ENCODE peak calls at places on chromosomes 1 and 21, in four cellular contexts. R is nucleus accumbens; F is activated naive CD8-positive, alpha-beta T cell treated with anti-CD3 and anti-CD28 coated beads, Interleukin-2, amount 50 U/mL, for 24 hours; K is AG08395. D is an unnamed sample.

GRCh38 chr1:41920658-41921057 is 1.9 kb upstream of the HIVEP3 start:
- DNase-seq in R (no peak), F (no peak), K (no peak), D (no peak)

GRCh38 chr21:46046471-46046870 is 51.4 kb upstream of the COL6A2 start:
- DNase-seq in R (no peak), F (peak), K (no peak), D (no peak)

GRCh38 chr1:7616076-7616833 is 154.8 kb upstream of the VAMP3 start:
- DNase-seq in R (no peak), F (peak), K (peak), D (peak)

GRCh38 chr21:45736042-45736704 is 92.6 kb downstream of the PCBP3 start:
- DNase-seq in R (no peak), F (no peak), K (no peak), D (no peak)

GRCh38 chr1:63435136-63435535 is 67.7 kb downstream of the ALG6 start:
- DNase-seq in R (no peak), F (no peak), K (no peak), D (no peak)

GRCh38 chr1:24640288-24640687 is 2.8 kb upstream of the SRRM1 start:
- DNase-seq in R (no peak), F (no peak), K (no peak), D (no peak)

GRCh38 chr1:57683037-57683928 is 259.4 kb upstream of the DAB1 start:
- DNase-seq in R (no peak), F (no peak), K (no peak), D (no peak)

GRCh38 chr1:75174031-75174760 is 40.0 kb downstream of the LHX8 start:
- DNase-seq in R (no peak), F (no peak), K (no peak), D (no peak)

GRCh38 chr1:201538618-201539551 is at the start of gene NAV1:
- DNase-seq in R (peak), F (no peak), K (peak), D (no peak)

GRCh38 chr1:15948600-15949452 is 27.1 kb downstream of the ZBTB17 start:
- DNase-seq in R (no peak), F (peak), K (peak), D (no peak)

GRCh38 chr1:84755216-84755615 is 65.0 kb upstream of the SSX2IP start:
- DNase-seq in R (no peak), F (no peak), K (no peak), D (no peak)

GRCh38 chr1:39833121-39833520 is 44.5 kb upstream of the BMP8B start:
- DNase-seq in R (no peak), F (no peak), K (no peak), D (no peak)

GRCh38 chr1:29259802-29260441 is 23.6 kb downstream of the PTPRU start:
- DNase-seq in R (no peak), F (peak), K (peak), D (peak)

GRCh38 chr1:38464071-38464661 is 395.4 kb downstream of the RRAGC start:
- DNase-seq in R (no peak), F (no peak), K (no peak), D (no peak)

GRCh38 chr1:236015539-236015938 is 49.4 kb downstream of the NID1 start:
- DNase-seq in R (no peak), F (no peak), K (no peak), D (no peak)

GRCh38 chr1:43776043-43776761 is 68.9 kb downstream of the ST3GAL3 start:
- DNase-seq in R (no peak), F (no peak), K (no peak), D (no peak)

GRCh38 chr1:41662061-41662655 is 177.7 kb upstream of the EDN2 start:
- DNase-seq in R (no peak), F (peak), K (peak), D (peak)

GRCh38 chr1:228004331-228004871 is 2.4 kb upstream of the WNT3A start:
- DNase-seq in R (no peak), F (no peak), K (peak), D (peak)

GRCh38 chr21:36654341-36654740 is 44.6 kb upstream of the SIM2 start:
- DNase-seq in R (peak), F (no peak), K (no peak), D (no peak)

GRCh38 chr1:204194771-204195170 is 1.5 kb downstream of the KISS1 start:
- DNase-seq in R (no peak), F (no peak), K (no peak), D (no peak)

GRCh38 chr1:94048413-94049164 is 72.4 kb downstream of the ABCA4 start:
- DNase-seq in R (no peak), F (no peak), K (peak), D (no peak)

GRCh38 chr1:119982006-119982405 is 85.7 kb upstream of the ADAM30 start:
- DNase-seq in R (no peak), F (no peak), K (peak), D (no peak)

GRCh38 chr1:58779837-58780585 is 3.8 kb downstream of the JUN start:
- DNase-seq in R (no peak), F (no peak), K (peak), D (no peak)

GRCh38 chr1:159989581-159989980 is 35.5 kb upstream of the SLAMF9 start:
- DNase-seq in R (no peak), F (no peak), K (peak), D (no peak)

GRCh38 chr1:32353886-32354570 is 8.3 kb downstream of the FAM229A start:
- DNase-seq in R (no peak), F (no peak), K (no peak), D (no peak)

GRCh38 chr1:20480261-20481157 is 5.5 kb downstream of the CAMK2N1 start:
- DNase-seq in R (peak), F (no peak), K (no peak), D (no peak)

GRCh38 chr1:160112370-160112769 is 3.2 kb upstream of the ATP1A2 start:
- DNase-seq in R (no peak), F (no peak), K (no peak), D (no peak)

GRCh38 chr1:37901191-37901892 is 42.0 kb upstream of the MTF1 start:
- DNase-seq in R (no peak), F (peak), K (no peak), D (no peak)

GRCh38 chr1:86224651-86225050 is 68.1 kb upstream of the COL24A1 start:
- DNase-seq in R (no peak), F (no peak), K (no peak), D (no peak)

GRCh38 chr1:234478152-234478480 is 863 bp downstream of the TARBP1 start:
- DNase-seq in R (no peak), F (peak), K (peak), D (peak)

GRCh38 chr1:34983700-34984355 is 1.3 kb downstream of the TMEM35B start:
- DNase-seq in R (no peak), F (no peak), K (no peak), D (no peak)

GRCh38 chr1:172673761-172674160 is 14.9 kb downstream of the FASLG start:
- DNase-seq in R (no peak), F (no peak), K (peak), D (no peak)

GRCh38 chr1:101567582-101568189 is 330.9 kb downstream of the S1PR1 start:
- DNase-seq in R (no peak), F (peak), K (peak), D (peak)

GRCh38 chr21:45317401-45318145 is 29.9 kb upstream of the POFUT2 start:
- DNase-seq in R (no peak), F (no peak), K (peak), D (no peak)

GRCh38 chr1:84505167-84506001 is 802 bp upstream of the SPATA1 start:
- DNase-seq in R (no peak), F (no peak), K (peak), D (peak)

GRCh38 chr1:2935766-2936390 is 85.4 kb upstream of the ACTRT2 start:
- DNase-seq in R (no peak), F (no peak), K (no peak), D (no peak)

GRCh38 chr1:161408404-161409085 is 40.9 kb upstream of the CFAP126 start:
- DNase-seq in R (no peak), F (no peak), K (no peak), D (no peak)

GRCh38 chr1:238061967-238062613 is 171.4 kb upstream of the ZP4 start:
- DNase-seq in R (no peak), F (no peak), K (no peak), D (no peak)

GRCh38 chr1:45359882-45360513 is 19.8 kb upstream of the MUTYH start:
- DNase-seq in R (no peak), F (peak), K (peak), D (peak)

GRCh38 chr21:39319814-39320332 is 6.4 kb upstream of the BRWD1 start:
- DNase-seq in R (no peak), F (no peak), K (peak), D (no peak)